ENCODE peak calls at places on chromosomes 12 and 14, in four cellular contexts. I is H7, W is adipocyte, O is heart left ventricle. Q is an unnamed sample.

GRCh38 chr12:129558036-129558435 is 345.8 kb downstream of the TMEM132D start:
- DNase-seq in W (peak), I (no peak), O (no peak), Q (no peak)

GRCh38 chr12:99152337-99152736 is 495.2 kb upstream of the GARIN6 start:
- DNase-seq in O (no peak), W (no peak), I (no peak), Q (no peak)

GRCh38 chr14:68780358-68781160 is 12.3 kb downstream of the ZFP36L1 start:
- DNase-seq in O (peak), I (peak), W (peak), Q (no peak)

GRCh38 chr12:101229841-101230241 is 19.8 kb upstream of the SLC5A8 start:
- DNase-seq in W (no peak), I (no peak), O (peak), Q (no peak)

GRCh38 chr12:92075425-92075891 is 70.2 kb downstream of the BTG1 start:
- DNase-seq in O (no peak), I (no peak), W (peak), Q (no peak)

GRCh38 chr12:111780615-111781014 is 13.9 kb downstream of the ALDH2 start:
- DNase-seq in W (no peak), O (no peak), I (no peak), Q (no peak)

GRCh38 chr14:39488600-39488999 is 56.4 kb upstream of the FBXO33 start:
- DNase-seq in I (peak), W (no peak), O (no peak), Q (no peak)

GRCh38 chr12:3152013-3152412 is 74.8 kb downstream of the TSPAN9 start:
- DNase-seq in W (no peak), I (peak), O (no peak), Q (no peak)

GRCh38 chr12:121628536-121628935 is 2.2 kb downstream of the ORAI1 start:
- DNase-seq in O (no peak), I (no peak), W (no peak), Q (no peak)
- H3K4me3 ChIP-seq in O (no peak), I (peak), W (no peak), Q (peak)

GRCh38 chr12:120586216-120586615 is 5.0 kb upstream of the POP5 start:
- DNase-seq in W (no peak), O (no peak), I (no peak), Q (no peak)

GRCh38 chr12:120584343-120585149 is 3.3 kb upstream of the POP5 start:
- DNase-seq in W (peak), I (peak), O (peak), Q (no peak)

GRCh38 chr12:120580787-120581723 is at the start of gene POP5:
- DNase-seq in O (peak), W (peak), I (peak), Q (peak)

GRCh38 chr12:120581998-120582397 is 796 bp upstream of the POP5 start:
- DNase-seq in I (no peak), W (peak), O (no peak), Q (no peak)

GRCh38 chr12:120583478-120584030 is 2.4 kb upstream of the POP5 start:
- DNase-seq in O (peak), W (peak), I (peak), Q (peak)
- H3K4me3 ChIP-seq in O (no peak), W (peak), I (peak), Q (no peak)

DNA sequence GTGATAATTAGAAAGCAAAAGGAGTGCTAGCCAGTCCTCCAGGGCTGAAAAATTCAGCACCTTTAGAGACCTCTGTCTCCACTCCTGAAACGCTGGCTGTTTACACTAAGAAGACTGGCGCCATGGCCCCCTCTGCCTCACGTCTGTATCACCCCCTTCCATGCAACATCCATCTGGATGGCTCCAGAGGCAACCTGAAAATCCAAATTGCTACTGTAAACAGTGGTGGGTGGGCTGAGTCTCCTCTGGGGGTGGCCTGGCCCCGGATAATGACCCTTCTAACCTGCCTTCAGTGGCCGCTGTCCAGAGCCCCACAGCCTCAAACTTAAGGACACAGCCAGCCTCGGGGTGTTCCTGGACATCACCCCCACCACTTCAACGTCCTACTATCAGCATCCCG is 1.4 kb downstream of the PRKD1 start:
- DNase-seq in O (no peak), I (peak), W (peak), Q (no peak)
- H3K4me3 ChIP-seq in O (peak), I (peak), W (peak), Q (peak)

DNA sequence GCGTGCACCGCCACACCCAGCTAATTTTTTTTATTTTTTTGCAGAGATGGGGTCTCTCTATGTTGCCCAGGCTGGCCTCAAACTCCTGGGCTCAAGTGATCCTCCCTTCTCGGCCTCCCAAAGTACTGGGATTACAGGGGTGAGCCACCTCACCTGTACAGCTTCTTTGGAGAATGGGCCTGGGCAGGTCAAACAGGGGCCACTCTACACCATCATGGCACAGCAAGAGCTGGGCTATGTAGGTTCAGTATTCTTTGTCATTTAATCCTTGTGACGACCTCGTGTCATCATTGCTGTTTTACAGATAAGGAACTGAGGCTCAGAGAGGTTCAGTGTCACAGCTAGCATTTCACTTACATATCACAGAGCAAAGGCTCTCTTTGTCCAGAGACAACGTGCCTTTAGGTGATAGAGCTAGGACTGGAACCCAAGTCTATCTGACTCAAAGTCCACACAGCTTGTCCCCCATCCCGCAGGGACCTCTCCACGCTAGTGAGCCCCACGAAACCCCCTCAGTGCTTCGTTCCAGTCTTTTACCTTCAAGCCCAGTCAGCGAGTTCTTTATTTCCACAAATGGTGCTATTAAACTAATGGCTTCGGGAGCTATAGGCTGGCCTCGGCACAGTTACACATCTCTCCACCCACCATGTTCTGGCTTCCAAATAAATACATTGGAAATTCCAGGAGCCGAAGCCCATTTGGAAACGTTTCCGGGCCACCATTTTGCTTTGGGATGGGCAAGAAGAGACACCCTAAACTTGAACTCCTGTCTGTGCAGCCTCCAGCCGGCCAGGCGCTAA is 701 bp upstream of the MAP1LC3B2 start:
- DNase-seq in W (no peak), I (no peak), O (no peak), Q (no peak)
- H3K4me3 ChIP-seq in W (no peak), I (no peak), O (no peak), Q (no peak)

Q was measured in HFF-Myc.